ENCODE peak calls at places on chromosomes 12 and 14, in ten cellular contexts. X is psoas muscle; Q is cardiac muscle cell; C is pancreas; L is heart left ventricle; H is colonic mucosa; I is PC-3; E is K562; P is lung; Y is CD4-positive, CD25-positive, alpha-beta regulatory T cell. B is an unnamed sample.

GRCh38 chr12:118536306-118536900 is 160.0 kb downstream of the SUDS3 start:
- DNase-seq in X (no peak), Q (no peak), C (no peak), L (no peak), H (no peak), I (no peak), E (no peak), P (no peak), Y (no peak), B (no peak)

GRCh38 chr12:40584763-40585162 is 107.5 kb upstream of the CNTN1 start:
- DNase-seq in X (no peak), Q (no peak), C (no peak), L (no peak), H (no peak), I (no peak), E (no peak), P (no peak), Y (no peak), B (no peak)

GRCh38 chr12:109131522-109132050 is 15.2 kb downstream of the ACACB start:
- DNase-seq in X (peak), Q (no peak), C (peak), L (peak), H (no peak), I (no peak), E (no peak), P (no peak), Y (no peak), B (no peak)

GRCh38 chr14:21913759-21914158 is 240.1 kb upstream of the OR4E1 start:
- DNase-seq in X (peak), Q (peak), C (no peak), L (peak), H (peak), I (peak), E (peak), P (peak), Y (peak), B (no peak)

GRCh38 chr14:68809524-68809923 is 16.7 kb upstream of the ZFP36L1 start:
- DNase-seq in X (no peak), Q (no peak), C (no peak), L (peak), H (no peak), I (no peak), E (no peak), P (no peak), Y (no peak), B (no peak)

GRCh38 chr12:11730299-11731041 is 81.0 kb downstream of the ETV6 start:
- DNase-seq in X (no peak), Q (no peak), C (no peak), L (no peak), H (peak), I (peak), E (no peak), P (peak), Y (no peak), B (no peak)

GRCh38 chr14:50601405-50601804 is 41.5 kb downstream of the ATL1 start:
- DNase-seq in X (no peak), Q (peak), C (no peak), L (no peak), H (no peak), I (peak), E (no peak), P (no peak), Y (no peak), B (no peak)

GRCh38 chr14:63986789-63987533 is 134.2 kb downstream of the SYNE2 start:
- DNase-seq in X (no peak), Q (peak), C (no peak), L (no peak), H (no peak), I (peak), E (no peak), P (no peak), Y (no peak), B (no peak)

GRCh38 chr14:51547260-51547659 is 104.5 kb upstream of the FRMD6 start:
- DNase-seq in X (no peak), Q (peak), C (no peak), L (peak), H (peak), I (peak), E (no peak), P (no peak), Y (no peak), B (peak)

GRCh38 chr14:59294662-59294992 is 106.2 kb downstream of the DAAM1 start:
- DNase-seq in X (no peak), Q (peak), C (no peak), L (no peak), H (no peak), I (peak), E (no peak), P (no peak), Y (no peak), B (no peak)

GRCh38 chr14:49892301-49892635 is 614 bp upstream of the ARF6 start:
- DNase-seq in X (no peak), Q (peak), C (no peak), L (peak), H (peak), I (peak), E (no peak), P (peak), Y (peak), B (no peak)

GRCh38 chr12:53160673-53161072 is 19.8 kb upstream of the ZNF740 start:
- DNase-seq in X (no peak), Q (no peak), C (no peak), L (no peak), H (no peak), I (no peak), E (no peak), P (no peak), Y (no peak), B (no peak)

GRCh38 chr12:25764409-25764808 is 194.1 kb upstream of the RASSF8 start:
- DNase-seq in X (no peak), Q (peak), C (no peak), L (no peak), H (no peak), I (no peak), E (no peak), P (no peak), Y (no peak), B (no peak)

GRCh38 chr14:94601961-94602391 is 10.2 kb upstream of the SERPINA3 start:
- DNase-seq in X (peak), Q (peak), C (peak), L (peak), H (peak), I (peak), E (no peak), P (peak), Y (no peak), B (peak)

GRCh38 chr12:33634544-33634943 is 194.9 kb upstream of the SYT10 start:
- DNase-seq in X (no peak), Q (no peak), C (no peak), L (no peak), H (no peak), I (no peak), E (no peak), P (no peak), Y (no peak), B (no peak)

GRCh38 chr14:105294142-105294597 is 6.6 kb downstream of the BRF1 start:
- DNase-seq in X (peak), Q (peak), C (peak), L (peak), H (no peak), I (no peak), E (no peak), P (no peak), Y (peak), B (no peak)

GRCh38 chr12:24364921-24365320 is 415.5 kb upstream of the SOX5 start:
- DNase-seq in X (no peak), Q (no peak), C (no peak), L (no peak), H (no peak), I (no peak), E (no peak), P (no peak), Y (no peak), B (no peak)

GRCh38 chr14:101604228-101604934 is 43.1 kb downstream of the DIO3 start:
- DNase-seq in X (no peak), Q (no peak), C (peak), L (no peak), H (no peak), I (no peak), E (no peak), P (peak), Y (no peak), B (peak)

GRCh38 chr14:28609228-28609828 is 157.3 kb upstream of the FOXG1 start:
- DNase-seq in X (no peak), Q (peak), C (peak), L (no peak), H (peak), I (peak), E (peak), P (no peak), Y (no peak), B (no peak)

GRCh38 chr12:40107098-40107802 is 1.4 kb upstream of the SLC2A13 start:
- DNase-seq in X (peak), Q (peak), C (peak), L (peak), H (peak), I (peak), E (peak), P (peak), Y (peak), B (peak)

GRCh38 chr12:127629066-127629820 is 637.7 kb upstream of the TMEM132C start:
- DNase-seq in X (no peak), Q (no peak), C (no peak), L (no peak), H (no peak), I (peak), E (no peak), P (no peak), Y (no peak), B (no peak)
- H3K27ac ChIP-seq in X (no peak), Q (no peak), C (no peak), L (no peak), H (no peak), I (no peak), E (no peak), P (no peak), Y (no peak), B (no peak)

DNA sequence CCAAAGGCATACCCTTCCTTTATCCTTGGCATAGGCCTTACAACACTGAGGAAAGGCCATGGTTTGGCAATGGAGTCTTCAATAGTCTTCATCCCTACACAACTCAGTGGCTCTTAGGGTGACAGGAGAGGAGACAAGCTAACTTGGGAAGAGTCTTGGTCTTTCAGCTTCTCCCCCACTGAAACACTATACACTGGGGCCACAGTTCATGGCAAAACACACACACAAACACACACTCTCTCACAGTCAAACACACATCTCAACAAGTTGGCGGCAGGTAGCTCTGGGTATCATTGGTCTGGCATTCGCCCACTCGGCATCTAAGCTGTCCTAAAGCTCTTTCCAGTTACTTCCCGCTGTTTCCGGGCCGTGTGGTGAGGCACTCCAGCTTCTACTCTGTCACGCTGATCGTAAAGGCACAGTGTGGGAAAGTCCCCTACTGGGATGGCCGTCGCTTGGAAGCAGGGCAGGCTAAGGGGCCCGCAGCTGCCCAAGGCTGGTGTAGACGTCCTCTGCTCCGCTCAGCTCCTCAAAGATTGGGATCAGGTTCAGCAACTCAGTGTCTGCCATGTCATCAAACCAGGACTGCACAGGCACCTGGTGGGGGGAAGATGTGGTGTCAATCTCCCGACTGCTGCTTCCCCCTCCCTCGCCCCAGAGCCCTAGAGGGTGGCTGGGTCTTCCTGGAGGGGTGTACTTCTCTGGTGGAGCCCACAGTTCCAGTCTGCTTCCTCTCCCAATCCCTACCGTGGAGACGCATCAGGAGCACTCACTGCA is 4.8 kb upstream of the AVIL start:
- DNase-seq in X (no peak), Q (no peak), C (no peak), L (no peak), H (no peak), I (no peak), E (no peak), P (no peak), Y (no peak), B (no peak)
- H3K27ac ChIP-seq in X (peak), Q (no peak), C (no peak), L (peak), H (no peak), I (no peak), E (no peak), P (peak), Y (no peak), B (no peak)

GRCh38 chr14:74794947-74795346 is 31.8 kb downstream of the YLPM1 start:
- DNase-seq in X (no peak), Q (no peak), C (no peak), L (no peak), H (no peak), I (no peak), E (no peak), P (no peak), Y (no peak), B (no peak)

GRCh38 chr14:74786916-74787315 is 23.8 kb downstream of the YLPM1 start:
- DNase-seq in X (no peak), Q (no peak), C (no peak), L (no peak), H (no peak), I (no peak), E (no peak), P (no peak), Y (no peak), B (no peak)

GRCh38 chr14:74793506-74794155 is 30.5 kb downstream of the YLPM1 start:
- DNase-seq in X (no peak), Q (peak), C (no peak), L (no peak), H (no peak), I (peak), E (peak), P (no peak), Y (peak), B (no peak)

GRCh38 chr14:74792249-74793039 is 29.3 kb downstream of the YLPM1 start:
- DNase-seq in X (no peak), Q (peak), C (no peak), L (no peak), H (no peak), I (no peak), E (no peak), P (no peak), Y (peak), B (no peak)
- H3K27ac ChIP-seq in X (peak), Q (no peak), C (no peak), L (peak), H (no peak), I (no peak), E (peak), P (no peak), Y (peak), B (no peak)

DNA sequence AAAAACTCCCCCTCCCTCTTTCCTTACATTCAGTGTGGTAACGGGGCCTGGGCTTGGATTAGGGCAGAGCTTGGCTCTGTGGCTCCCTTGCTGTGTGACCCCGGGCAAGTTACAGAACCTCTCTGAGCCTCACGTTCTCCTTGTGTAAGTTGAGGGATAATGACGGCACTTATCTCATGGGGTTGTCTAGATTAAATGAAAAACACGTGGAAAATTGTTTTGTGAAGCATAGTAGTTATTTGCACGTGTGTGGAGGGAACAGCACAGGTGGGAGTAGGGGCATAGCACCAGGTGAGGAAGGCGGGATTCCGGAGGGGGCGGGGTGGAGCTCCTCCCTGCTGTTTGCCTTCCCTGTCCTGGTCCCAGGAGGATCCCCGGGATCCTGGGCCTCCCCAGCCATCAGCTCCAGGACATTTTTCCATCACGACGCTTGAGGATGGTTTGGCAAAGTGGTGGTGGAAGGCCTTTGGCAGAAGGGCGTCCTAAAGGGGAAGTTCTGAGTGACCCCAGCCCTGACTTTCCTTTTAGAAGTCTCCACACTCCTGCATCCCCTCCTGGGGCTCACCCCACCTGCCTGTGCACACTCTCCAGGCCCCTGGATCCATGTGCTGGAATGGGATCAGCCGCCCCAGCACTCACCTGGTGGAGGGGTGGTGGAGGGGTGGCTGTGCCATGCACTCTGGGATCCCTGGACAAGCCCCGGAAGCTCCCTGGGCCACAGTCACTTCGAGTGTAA is 22.7 kb downstream of the LRTM2 start:
- DNase-seq in X (no peak), Q (no peak), C (peak), L (no peak), H (no peak), I (no peak), E (no peak), P (no peak), Y (no peak), B (no peak)
- H3K27ac ChIP-seq in X (no peak), Q (no peak), C (no peak), L (no peak), H (no peak), I (no peak), E (no peak), P (no peak), Y (no peak), B (no peak)

DNA sequence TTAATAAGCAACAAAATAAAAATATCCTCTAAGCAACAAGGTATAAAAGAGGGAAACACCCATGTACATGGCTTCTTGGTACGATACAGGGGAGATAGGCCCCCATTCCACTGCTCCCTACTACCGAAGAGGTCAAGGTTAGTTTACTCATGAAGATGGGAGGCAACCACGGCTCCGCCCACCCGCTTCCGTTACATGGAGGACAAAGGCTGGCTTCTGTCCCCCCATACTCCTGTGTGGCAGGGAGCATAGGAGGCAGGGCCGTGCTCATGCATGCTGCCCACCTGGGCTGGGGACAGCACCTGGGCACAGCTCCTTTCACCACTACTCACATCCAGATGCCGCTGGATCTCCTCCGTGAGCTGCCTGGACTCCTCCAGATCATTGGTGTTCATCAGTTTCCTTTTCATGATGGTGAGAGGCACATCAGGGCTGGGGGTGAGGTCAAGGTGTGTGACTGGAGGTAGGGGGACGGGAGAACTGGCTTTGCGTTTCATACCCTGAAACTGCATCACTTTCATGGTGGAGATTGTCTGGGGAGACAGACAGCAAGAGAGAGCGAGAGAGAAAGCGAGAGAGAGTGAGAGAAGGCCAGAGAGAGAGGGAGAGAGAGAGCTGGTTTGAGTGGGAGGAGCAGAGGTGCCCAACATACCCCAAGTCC is 39.0 kb downstream of the LGMN start:
- DNase-seq in X (no peak), Q (no peak), C (no peak), L (no peak), H (no peak), I (no peak), E (no peak), P (no peak), Y (no peak), B (peak)
- H3K27ac ChIP-seq in X (no peak), Q (no peak), C (no peak), L (no peak), H (no peak), I (no peak), E (no peak), P (no peak), Y (no peak), B (no peak)

GRCh38 chr12:95102916-95103671 is 29.7 kb upstream of the NR2C1 start:
- DNase-seq in X (no peak), Q (peak), C (no peak), L (no peak), H (peak), I (peak), E (no peak), P (no peak), Y (peak), B (no peak)

GRCh38 chr12:95107362-95107761 is 33.9 kb upstream of the NR2C1 start:
- DNase-seq in X (no peak), Q (no peak), C (no peak), L (no peak), H (no peak), I (no peak), E (no peak), P (no peak), Y (no peak), B (no peak)

GRCh38 chr12:95099270-95099790 is 25.9 kb upstream of the NR2C1 start:
- DNase-seq in X (no peak), Q (no peak), C (no peak), L (no peak), H (no peak), I (peak), E (no peak), P (no peak), Y (no peak), B (no peak)

GRCh38 chr12:95100264-95101190 is 27.1 kb upstream of the NR2C1 start:
- DNase-seq in X (no peak), Q (no peak), C (no peak), L (no peak), H (no peak), I (no peak), E (peak), P (no peak), Y (no peak), B (no peak)

GRCh38 chr12:95104919-95105452 is 31.6 kb upstream of the NR2C1 start:
- DNase-seq in X (no peak), Q (no peak), C (no peak), L (no peak), H (no peak), I (no peak), E (no peak), P (no peak), Y (no peak), B (no peak)
- H3K27ac ChIP-seq in X (no peak), Q (no peak), C (no peak), L (no peak), H (no peak), I (peak), E (no peak), P (no peak), Y (no peak), B (no peak)

GRCh38 chr14:47675489-47676300 is at the start of gene MDGA2:
- DNase-seq in X (no peak), Q (peak), C (peak), L (no peak), H (no peak), I (no peak), E (no peak), P (no peak), Y (no peak), B (peak)
- H3K27ac ChIP-seq in X (no peak), Q (no peak), C (no peak), L (no peak), H (no peak), I (no peak), E (no peak), P (no peak), Y (no peak), B (no peak)